ENCODE peak calls at places on chromosomes 2 and 18, in seven cellular contexts. V is H1; Y is CD4-positive, alpha-beta memory T cell; B is Peyer's patch; L is lower lobe of right lung; M is mammary epithelial cell; C is right cardiac atrium. X is an unnamed sample. For H3K27me3 and H3K9me3, the result is how much of the 10 kb centered on the place peaks cover.

GRCh38 chr18:75071866-75072671 is 136.9 kb downstream of the PTGR3 start:
- DNase-seq in V (peak), M (no peak), L (no peak), C (no peak), B (no peak), Y (no peak), X (no peak)

GRCh38 chr2:234843411-234843810 is 108.4 kb upstream of the SH3BP4 start:
- DNase-seq in B (no peak), V (no peak), L (no peak), M (no peak), C (no peak), Y (no peak), X (no peak)

GRCh38 chr18:74515620-74516231 is 18.6 kb upstream of the CNDP1 start:
- DNase-seq in Y (no peak), B (no peak), L (no peak), C (no peak), M (peak), V (no peak), X (no peak)

GRCh38 chr2:234495076-234495800 is 1.6 kb downstream of the ARL4C start:
- DNase-seq in M (no peak), L (no peak), B (no peak), V (no peak), C (peak), Y (no peak), X (no peak)

GRCh38 chr18:8730080-8730827 is 24.9 kb downstream of the MTCL1 start:
- DNase-seq in L (peak), V (no peak), C (peak), B (peak), Y (no peak), M (no peak), X (no peak)

GRCh38 chr18:57294547-57294946 is 57.8 kb upstream of the ST8SIA3 start:
- DNase-seq in V (no peak), M (no peak), Y (no peak), L (no peak), B (no peak), C (no peak), X (no peak)

GRCh38 chr2:156321243-156321904 is 11.1 kb downstream of the NR4A2 start:
- DNase-seq in L (peak), V (no peak), Y (peak), B (peak), M (no peak), C (peak), X (peak)

GRCh38 chr2:109435866-109436634 is 177.7 kb downstream of the SEPTIN10 start:
- DNase-seq in L (peak), C (peak), M (no peak), B (no peak), Y (no peak), V (no peak), X (peak)

GRCh38 chr2:64952113-64952895 is 36.9 kb upstream of the SLC1A4 start:
- DNase-seq in M (no peak), Y (no peak), L (no peak), V (no peak), C (no peak), B (no peak), X (peak)

GRCh38 chr2:196068271-196069209 is at the start of gene DNAH7:
- DNase-seq in L (peak), M (peak), C (peak), Y (peak), B (peak), V (peak), X (peak)

DNA sequence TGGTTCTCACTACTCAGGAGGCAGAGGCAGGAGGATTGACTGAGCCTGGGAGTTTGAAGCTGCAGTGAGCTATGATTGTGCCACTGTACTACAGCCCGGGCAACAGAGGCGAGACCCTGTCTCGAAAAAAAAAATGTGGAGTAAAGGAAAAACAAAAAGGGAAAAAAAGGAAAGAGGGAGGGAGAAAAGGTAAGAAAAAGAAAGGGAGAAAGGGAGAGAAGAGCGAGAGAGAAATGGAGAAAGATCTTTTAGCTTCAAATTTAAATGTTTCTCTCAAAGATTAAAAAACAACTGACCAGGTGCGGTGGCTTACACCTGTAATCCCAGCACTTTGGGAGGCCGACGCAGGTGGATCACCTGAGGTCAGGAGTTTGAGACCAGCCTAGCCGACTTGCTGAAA is 7.9 kb upstream of the RNF138 start:
- DNase-seq in V (no peak), Y (no peak), B (no peak), M (no peak), L (no peak), C (no peak), X (no peak)
- H3K27me3 ChIP-seq in V (under half), Y (under half), B (under half), M (under half), L (under half), C (under half), X (under half)

GRCh38 chr18:78621141-78621540 is 358.5 kb upstream of the SALL3 start:
- DNase-seq in L (no peak), Y (no peak), M (no peak), B (peak), V (no peak), C (no peak), X (no peak)
- H3K9me3 ChIP-seq in L (under half), Y (under half), M (half or more), B (under half), V (under half), C (under half), X (under half)

GRCh38 chr18:10930078-10930477 is 219.3 kb downstream of the PIEZO2 start:
- DNase-seq in M (no peak), C (no peak), Y (no peak), L (no peak), B (no peak), V (no peak), X (no peak)

GRCh38 chr18:10927980-10928605 is 221.3 kb downstream of the PIEZO2 start:
- DNase-seq in M (no peak), B (no peak), V (no peak), L (no peak), Y (no peak), C (no peak), X (peak)

GRCh38 chr18:10926565-10927194 is 222.7 kb downstream of the PIEZO2 start:
- DNase-seq in Y (no peak), B (no peak), L (no peak), M (no peak), V (no peak), C (no peak), X (no peak)

GRCh38 chr18:10928971-10929373 is 220.4 kb downstream of the PIEZO2 start:
- DNase-seq in L (no peak), C (no peak), Y (no peak), M (no peak), B (no peak), V (no peak), X (peak)

GRCh38 chr18:10927290-10927979 is 221.9 kb downstream of the PIEZO2 start:
- DNase-seq in B (no peak), L (no peak), C (peak), Y (no peak), M (no peak), V (no peak), X (peak)
- H3K4me3 ChIP-seq in B (no peak), L (no peak), C (peak), Y (no peak), M (no peak), V (no peak), X (no peak)

DNA sequence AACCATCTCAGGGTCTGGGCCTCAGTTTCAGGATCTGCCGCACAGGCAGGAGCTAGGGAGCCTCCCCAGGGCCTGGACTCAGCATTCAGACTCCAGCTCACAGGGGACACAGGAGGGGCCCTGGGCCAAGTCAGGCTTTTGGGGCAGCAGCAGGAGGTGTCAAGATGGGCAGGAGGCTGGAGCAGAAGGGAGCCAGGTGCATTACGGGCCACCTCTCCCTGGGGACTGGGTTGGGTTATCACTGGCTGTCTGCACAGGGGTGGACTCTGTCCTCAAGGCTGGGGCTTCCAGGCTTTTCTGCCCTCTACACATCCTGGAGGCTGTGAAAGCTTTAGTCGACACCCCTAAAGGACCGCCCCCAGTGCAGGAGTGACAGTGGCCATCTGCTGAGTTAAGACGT is 20.0 kb downstream of the AQP12A start:
- DNase-seq in C (peak), V (no peak), B (no peak), L (no peak), Y (no peak), M (no peak), X (no peak)
- H3K27me3 ChIP-seq in C (under half), V (under half), B (under half), L (under half), Y (under half), M (under half), X (under half)

DNA sequence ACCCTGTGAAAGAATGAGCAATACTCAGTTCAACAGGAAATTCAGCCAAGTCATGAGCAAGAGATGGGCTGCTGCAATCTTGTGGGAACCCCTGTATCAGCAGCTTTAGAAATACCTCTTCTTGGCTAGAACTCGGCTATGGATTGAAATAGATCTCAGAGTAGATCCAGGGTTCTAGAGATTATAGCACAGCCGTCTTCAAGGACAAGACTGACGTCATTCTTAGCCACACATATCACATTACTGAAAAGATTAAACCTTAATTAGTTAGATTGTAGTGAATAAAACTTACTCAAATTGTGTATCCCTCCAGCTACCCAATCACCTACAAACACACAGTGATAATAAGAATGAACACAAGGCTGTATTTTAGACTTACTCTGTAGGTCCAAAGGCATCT is 776.4 kb downstream of the EPHA4 start:
- DNase-seq in M (no peak), L (no peak), Y (no peak), C (no peak), V (no peak), B (no peak), X (no peak)
- H3K9me3 ChIP-seq in M (under half), L (under half), Y (under half), C (under half), V (under half), B (under half), X (under half)

X was measured in cardiac muscle cell.